ENCODE peak calls at places on chromosomes 6 and 20, in four cellular contexts. Q is HepG2, N is H1, P is K562. D is an unnamed sample.

GRCh38 chr6:3032986-3033385 is 33.3 kb downstream of the NQO2 start:
- DNase-seq in Q (no peak), N (no peak), P (no peak), D (no peak)

GRCh38 chr6:158397578-158397977 is 85.3 kb downstream of the TULP4 start:
- DNase-seq in Q (no peak), N (no peak), P (no peak), D (no peak)

GRCh38 chr20:53608456-53609413 is 15.1 kb upstream of the ZNF217 start:
- DNase-seq in Q (no peak), N (peak; percentile 54), P (peak; percentile 94), D (no peak)

GRCh38 chr6:156700440-156701057 is 76.6 kb upstream of the ARID1B start:
- DNase-seq in Q (no peak), N (no peak), P (no peak), D (no peak)

GRCh38 chr20:19688031-19688806 is 69.8 kb upstream of the RIN2 start:
- DNase-seq in Q (peak; percentile 63), N (peak; percentile 64), P (peak; percentile 7), D (peak; percentile 89)

GRCh38 chr6:87393026-87393622 is 14.6 kb upstream of the CFAP206 start:
- DNase-seq in Q (peak; percentile 59), N (no peak), P (peak; percentile 72), D (peak; percentile 25)

GRCh38 chr20:18436847-18437246 is 30.0 kb downstream of the DZANK1 start:
- DNase-seq in Q (no peak), N (no peak), P (no peak), D (no peak)

GRCh38 chr6:33419580-33420492 is at the start of gene SYNGAP1:
- DNase-seq in Q (no peak), N (peak; percentile 76), P (peak; percentile 73), D (no peak)

GRCh38 chr20:54194724-54195438 is 13.0 kb upstream of the PFDN4 start:
- DNase-seq in Q (peak; percentile 100), N (no peak), P (no peak), D (peak; percentile 44)

GRCh38 chr6:128111096-128111495 is 210.2 kb upstream of the THEMIS start:
- DNase-seq in Q (no peak), N (no peak), P (no peak), D (no peak)

GRCh38 chr6:38337819-38338465 is 301.8 kb downstream of the BTBD9 start:
- DNase-seq in Q (peak; percentile 33), N (no peak), P (no peak), D (peak; percentile 60)

GRCh38 chr6:168269455-168270243 is 49.9 kb downstream of the DACT2 start:
- DNase-seq in Q (no peak), N (no peak), P (no peak), D (no peak)

GRCh38 chr20:17654649-17655285 is 27.3 kb downstream of the RRBP1 start:
- DNase-seq in Q (peak; percentile 53), N (peak; percentile 85), P (peak; percentile 44), D (peak; percentile 37)

GRCh38 chr6:165056292-165056691 is 253.1 kb downstream of the C6orf118 start:
- DNase-seq in Q (no peak), N (no peak), P (no peak), D (no peak)

GRCh38 chr6:38234934-38235678 is 404.6 kb downstream of the BTBD9 start:
- DNase-seq in Q (no peak), N (no peak), P (no peak), D (no peak)

GRCh38 chr6:16683524-16684194 is 77.6 kb downstream of the ATXN1 start:
- DNase-seq in Q (peak; percentile 79), N (no peak), P (no peak), D (peak; percentile 66)

GRCh38 chr20:31669876-31670275 is 32.2 kb downstream of the COX4I2 start:
- DNase-seq in Q (no peak), N (no peak), P (no peak), D (no peak)

GRCh38 chr6:90219168-90219985 is 77.3 kb downstream of the BACH2 start:
- DNase-seq in Q (no peak), N (no peak), P (peak; percentile 21), D (no peak)

GRCh38 chr6:157575436-157576145 is 194.6 kb downstream of the ZDHHC14 start:
- DNase-seq in Q (no peak), N (no peak), P (no peak), D (no peak)

GRCh38 chr6:159953091-159953581 is 15.7 kb upstream of the IGF2R start:
- DNase-seq in Q (no peak), N (no peak), P (no peak), D (no peak)

GRCh38 chr6:43708857-43709653 is 21.5 kb upstream of the MRPS18A start:
- DNase-seq in Q (no peak), N (no peak), P (peak; percentile 65), D (peak; percentile 52)

GRCh38 chr20:9884666-9885065 is 45.8 kb upstream of the PAK5 start:
- DNase-seq in Q (no peak), N (no peak), P (no peak), D (no peak)

GRCh38 chr6:19312291-19312978 is 524.7 kb upstream of the ID4 start:
- DNase-seq in Q (no peak), N (peak; percentile 57), P (no peak), D (no peak)

GRCh38 chr20:32119734-32120133 is 10.2 kb downstream of the TM9SF4 start:
- DNase-seq in Q (no peak), N (no peak), P (no peak), D (no peak)

GRCh38 chr6:21666200-21666671 is 72.7 kb downstream of the SOX4 start:
- DNase-seq in Q (no peak), N (peak; percentile 84), P (no peak), D (no peak)

GRCh38 chr6:21665436-21666199 is 72.1 kb downstream of the SOX4 start:
- DNase-seq in Q (no peak), N (peak; percentile 87), P (no peak), D (no peak)

GRCh38 chr6:21665101-21665435 is 71.5 kb downstream of the SOX4 start:
- DNase-seq in Q (no peak), N (no peak), P (no peak), D (no peak)

GRCh38 chr6:21666788-21667681 is 73.5 kb downstream of the SOX4 start:
- DNase-seq in Q (no peak), N (peak; percentile 67), P (no peak), D (no peak)

DNA sequence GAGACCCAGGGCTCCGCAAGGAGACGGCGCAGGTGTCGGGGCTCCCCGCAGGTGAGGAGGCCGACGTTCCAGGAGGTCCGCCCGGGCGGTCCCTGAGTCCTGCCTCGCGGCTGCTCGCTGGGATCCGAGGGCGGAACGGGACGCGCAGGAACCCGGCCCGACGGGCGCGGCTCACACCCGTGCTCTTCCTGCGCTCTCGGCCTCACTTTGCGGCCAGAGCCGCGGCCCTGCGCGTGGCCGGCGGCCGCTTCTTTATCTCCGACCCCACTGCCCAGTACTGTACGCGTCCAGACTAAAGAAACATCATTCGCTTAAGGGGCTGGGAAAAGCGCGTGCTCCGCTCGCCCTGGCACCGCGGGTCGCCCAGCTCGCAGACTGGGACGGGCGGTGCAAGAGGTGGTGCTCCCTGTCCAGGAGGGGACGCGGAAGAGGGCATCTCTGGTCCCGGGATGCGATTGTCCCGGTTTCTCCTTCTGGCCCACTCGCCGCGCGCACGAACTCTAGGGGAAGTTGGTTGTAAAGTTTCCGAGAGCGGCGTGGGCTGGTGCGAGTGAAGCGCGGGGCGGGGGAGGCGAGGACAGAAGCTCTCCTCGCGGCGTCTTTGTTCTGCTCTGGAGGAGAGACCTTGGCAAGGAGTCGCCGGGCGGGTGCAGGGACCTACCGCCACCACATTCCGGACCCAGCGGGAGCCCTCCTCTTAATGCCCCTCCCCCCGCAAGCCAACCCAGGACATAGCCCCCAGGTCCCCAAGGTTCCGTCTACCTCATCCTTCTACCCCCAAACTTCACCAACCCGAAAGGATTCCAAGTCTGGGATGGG is 70.9 kb downstream of the SOX4 start:
- DNase-seq in Q (no peak), N (peak; percentile 79), P (no peak), D (peak; percentile 18)
- TF ChIP-seq MAX in Q (no peak), N (peak; percentile 81), P (no peak), D (peak; percentile 50)

DNA sequence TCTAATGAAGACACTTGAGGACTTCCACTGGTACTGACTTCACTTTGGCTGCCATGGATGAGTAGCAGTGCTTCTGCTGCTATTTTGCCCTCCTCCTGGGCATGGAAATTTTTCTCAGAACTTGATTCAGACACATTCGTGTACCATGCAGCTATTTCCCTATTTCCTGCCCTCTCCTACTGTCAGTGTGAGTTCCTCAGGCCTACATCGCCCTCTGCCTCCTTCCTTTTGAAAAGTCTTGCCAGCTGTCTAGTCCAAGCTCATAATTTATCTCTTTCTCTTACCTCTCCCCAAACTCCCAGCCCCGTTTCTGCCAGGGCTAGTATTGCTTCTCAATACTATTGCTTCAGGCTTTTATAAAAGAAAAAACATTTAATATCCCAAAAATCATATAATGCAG is 470.2 kb downstream of the ADGRB3 start:
- DNase-seq in Q (no peak), N (no peak), P (no peak), D (peak; percentile 15)
- TF ChIP-seq MAFK in Q (no peak), N (no peak), P (no peak), D (no peak)

DNA sequence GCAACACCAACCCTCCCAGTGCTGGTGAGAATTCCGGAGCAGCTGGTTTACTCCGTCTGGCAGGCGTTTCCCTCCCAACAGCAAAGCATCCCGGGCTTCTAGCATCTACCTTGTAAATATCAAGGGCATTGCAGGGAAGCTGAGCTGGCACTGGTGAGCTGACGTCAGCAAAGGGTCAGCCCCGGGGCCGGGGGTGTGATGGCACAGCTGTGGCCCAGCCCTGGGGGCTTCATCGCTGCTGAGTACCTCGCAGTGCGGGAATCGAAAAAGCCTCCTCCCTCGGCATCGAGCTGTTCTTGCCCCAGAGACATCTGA is 16.9 kb upstream of the CHRNA4 start:
- DNase-seq in Q (no peak), N (no peak), P (no peak), D (no peak)
- TF ChIP-seq MAX in Q (no peak), N (no peak), P (no peak), D (no peak)

DNA sequence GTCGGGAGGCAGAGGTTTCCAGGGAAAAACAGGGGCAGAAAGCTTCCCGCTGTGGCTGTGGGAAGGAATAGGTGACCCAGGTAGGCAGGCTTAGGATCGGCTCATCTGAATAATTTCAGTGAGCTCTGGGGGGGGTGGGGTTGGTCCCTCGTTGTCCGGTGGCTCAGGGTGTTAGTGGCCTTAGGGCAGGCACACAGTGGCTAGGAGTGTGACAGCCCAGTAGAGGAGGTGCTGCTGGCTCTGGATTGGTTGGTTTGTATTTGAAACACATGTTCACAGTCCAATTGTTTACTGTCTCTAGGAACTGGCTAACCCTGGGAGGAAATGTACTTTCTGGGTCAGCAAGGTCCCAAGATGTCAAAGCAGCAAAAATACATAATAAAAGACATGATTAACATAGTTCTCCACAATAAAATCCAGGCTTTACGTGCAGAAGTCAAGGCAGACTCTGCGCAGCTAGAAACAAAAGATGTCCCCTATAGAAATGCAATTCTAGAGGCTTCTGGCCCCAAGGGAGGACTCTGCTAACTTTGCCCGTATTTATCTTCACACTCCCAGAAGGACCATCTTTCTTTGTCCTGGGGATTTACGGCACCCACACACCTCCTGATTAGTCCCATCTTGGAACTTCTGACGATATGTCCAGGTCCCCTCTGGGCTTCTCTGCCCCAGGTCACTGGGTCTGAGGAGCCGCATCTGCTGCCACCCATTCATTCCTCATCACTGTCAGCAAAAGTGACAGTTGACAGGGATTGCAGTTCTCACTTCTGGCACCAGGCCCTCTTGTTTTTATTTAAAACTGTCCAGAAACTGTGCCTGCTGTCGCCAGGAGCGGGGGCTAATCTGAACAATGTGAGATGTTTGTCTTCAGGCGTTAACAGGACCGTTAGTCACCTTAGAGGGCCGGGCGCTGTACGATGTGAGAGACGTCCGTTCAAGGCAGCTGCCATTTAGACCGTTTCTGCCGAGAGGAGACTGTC is 18.7 kb downstream of the MOCS3 start:
- DNase-seq in Q (no peak), N (no peak), P (no peak), D (no peak)
- TF ChIP-seq MAFK in Q (no peak), N (no peak), P (no peak), D (no peak)

DNA sequence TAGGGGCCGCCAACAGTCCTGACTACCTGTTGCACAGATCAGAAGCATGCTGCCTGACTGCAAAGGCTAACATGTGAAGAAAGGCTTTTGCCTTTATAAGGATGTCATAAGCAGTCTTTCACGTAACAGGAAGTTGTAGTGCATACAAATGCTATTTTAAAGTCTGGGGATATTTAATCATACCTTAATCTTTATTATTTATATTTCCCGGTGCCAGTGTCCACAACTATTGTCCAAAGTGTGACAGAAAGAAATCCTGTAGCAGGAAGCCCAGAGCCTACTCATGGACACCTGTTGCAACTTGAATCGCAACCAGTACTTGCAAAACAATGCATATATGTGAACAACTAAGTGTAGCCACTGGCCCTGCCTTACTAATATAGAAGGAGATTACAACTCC is 235.8 kb downstream of the ALDH8A1 start:
- DNase-seq in Q (no peak), N (no peak), P (no peak), D (no peak)
- TF ChIP-seq MAX in Q (no peak), N (no peak), P (no peak), D (no peak)